ENCODE peak calls at places on chromosome 7, in nine cellular contexts. X is tibial nerve, Q is pancreas, F is lower lobe of right lung, H is heart left ventricle, U is gastrocnemius medialis, O is SK-N-SH, L is thoracic aorta, E is GM23338. G is an unnamed sample.

GRCh38 chr7:151735854-151736402 is 141.0 kb downstream of the PRKAG2 start:
- DNase-seq in X (no peak), Q (no peak), F (no peak), H (peak; percentile 61), U (no peak), O (no peak), L (no peak), E (peak; percentile 48), G (no peak)

GRCh38 chr7:37151741-37152413 is 296.8 kb downstream of the ELMO1 start:
- DNase-seq in X (no peak), Q (peak; percentile 48), F (no peak), H (no peak), U (no peak), O (no peak), L (no peak), E (no peak), G (no peak)

GRCh38 chr7:1705339-1705738 is 35.3 kb downstream of the ELFN1 start:
- DNase-seq in X (no peak), Q (no peak), F (no peak), H (no peak), U (no peak), O (peak; percentile 38), L (no peak), E (no peak), G (no peak)

GRCh38 chr7:2255145-2256139 is 13.4 kb downstream of the NUDT1 start:
- DNase-seq in X (no peak), Q (no peak), F (no peak), H (no peak), U (no peak), O (peak; percentile 33), L (no peak), E (no peak), G (no peak)

GRCh38 chr7:106499897-106500296 is 161.1 kb downstream of the CCDC71L start:
- DNase-seq in X (no peak), Q (no peak), F (no peak), H (no peak), U (no peak), O (no peak), L (no peak), E (no peak), G (no peak)

GRCh38 chr7:29457565-29457971 is 106.1 kb upstream of the PRR15 start:
- DNase-seq in X (no peak), Q (no peak), F (no peak), H (no peak), U (no peak), O (no peak), L (no peak), E (no peak), G (no peak)

GRCh38 chr7:121545418-121545817 is 149.3 kb upstream of the FAM3C start:
- DNase-seq in X (no peak), Q (no peak), F (no peak), H (no peak), U (no peak), O (no peak), L (no peak), E (no peak), G (no peak)

GRCh38 chr7:142338633-142339501 is 81.0 kb upstream of the PRSS58 start:
- DNase-seq in X (peak; percentile 31), Q (no peak), F (no peak), H (no peak), U (no peak), O (no peak), L (no peak), E (peak; percentile 86), G (no peak)

GRCh38 chr7:136853654-136854053 is 14.8 kb upstream of the CHRM2 start:
- DNase-seq in X (no peak), Q (no peak), F (no peak), H (no peak), U (no peak), O (no peak), L (no peak), E (no peak), G (no peak)

GRCh38 chr7:70472580-70473239 is 659.2 kb upstream of the GALNT17 start:
- DNase-seq in X (no peak), Q (no peak), F (no peak), H (no peak), U (no peak), O (peak; percentile 58), L (no peak), E (no peak), G (no peak)

GRCh38 chr7:129188372-129188891 is at the start of gene SMO:
- DNase-seq in X (no peak), Q (peak; percentile 46), F (no peak), H (peak; percentile 80), U (no peak), O (peak; percentile 96), L (no peak), E (peak; percentile 96), G (no peak)

GRCh38 chr7:106243893-106244292 is 40.9 kb downstream of the NAMPT start:
- DNase-seq in X (no peak), Q (no peak), F (no peak), H (no peak), U (no peak), O (no peak), L (no peak), E (no peak), G (no peak)

GRCh38 chr7:46610746-46611145 is 689.7 kb upstream of the IGFBP3 start:
- DNase-seq in X (no peak), Q (no peak), F (no peak), H (no peak), U (no peak), O (no peak), L (no peak), E (no peak), G (no peak)

DNA sequence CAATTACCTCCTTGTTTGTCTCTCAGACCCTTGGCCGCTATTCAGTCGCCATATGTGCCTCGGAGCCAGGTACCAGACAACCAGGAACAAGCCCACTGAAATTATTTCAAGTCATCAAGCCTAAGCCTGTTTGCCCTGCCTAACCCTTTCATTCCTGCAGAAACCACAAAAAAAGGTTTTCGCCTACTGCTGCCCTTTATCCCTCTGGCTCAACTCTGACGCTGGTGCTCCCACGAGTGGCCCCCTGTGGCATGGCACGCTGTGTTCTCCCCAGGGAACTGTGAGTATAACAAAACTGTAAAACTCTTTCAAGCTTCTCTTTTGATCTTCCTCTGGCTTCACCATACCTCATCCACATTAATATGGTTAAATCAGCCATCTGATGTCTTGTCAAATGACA is 215.7 kb upstream of the CDC14C start:
- DNase-seq in X (no peak), Q (no peak), F (no peak), H (no peak), U (no peak), O (no peak), L (no peak), E (peak; percentile 27), G (no peak)
- H3K27ac ChIP-seq in X (no peak overlapping the region), Q (no peak overlapping the region), F (no peak overlapping the region), H (no peak overlapping the region), U (no peak overlapping the region), O (no peak overlapping the region), L (no peak overlapping the region), E (no peak overlapping the region), G (no peak overlapping the region)

DNA sequence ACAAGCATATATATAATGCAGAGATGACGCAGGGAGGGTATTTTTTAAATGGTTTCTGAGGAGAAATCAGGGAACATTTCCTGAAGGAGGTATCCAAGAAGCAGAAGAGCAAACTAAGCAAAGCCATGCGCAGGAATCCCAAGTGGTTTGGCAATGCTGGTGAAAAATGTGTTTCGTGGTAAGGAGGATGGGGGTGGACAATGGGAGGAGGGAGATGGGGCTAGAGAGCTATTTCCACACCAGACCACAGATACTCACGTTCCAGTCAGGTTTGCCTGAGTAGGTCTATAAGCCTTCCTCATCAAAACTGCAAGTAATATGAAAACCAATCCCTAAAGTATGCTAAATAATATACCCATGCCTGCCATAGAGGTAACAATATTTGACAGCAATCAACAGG is 223.7 kb upstream of the MKLN1 start:
- DNase-seq in X (no peak), Q (no peak), F (no peak), H (no peak), U (no peak), O (no peak), L (no peak), E (no peak), G (peak; percentile 16)
- H3K4me3 ChIP-seq in X (peak overlapping the region; percentile 44), Q (no peak overlapping the region), F (peak overlapping the region; percentile 70), H (peak overlapping the region; percentile 87), U (peak overlapping the region; percentile 93), O (no peak overlapping the region), L (peak overlapping the region; percentile 75), E (no peak overlapping the region), G (peak overlapping the region; percentile 8)

DNA sequence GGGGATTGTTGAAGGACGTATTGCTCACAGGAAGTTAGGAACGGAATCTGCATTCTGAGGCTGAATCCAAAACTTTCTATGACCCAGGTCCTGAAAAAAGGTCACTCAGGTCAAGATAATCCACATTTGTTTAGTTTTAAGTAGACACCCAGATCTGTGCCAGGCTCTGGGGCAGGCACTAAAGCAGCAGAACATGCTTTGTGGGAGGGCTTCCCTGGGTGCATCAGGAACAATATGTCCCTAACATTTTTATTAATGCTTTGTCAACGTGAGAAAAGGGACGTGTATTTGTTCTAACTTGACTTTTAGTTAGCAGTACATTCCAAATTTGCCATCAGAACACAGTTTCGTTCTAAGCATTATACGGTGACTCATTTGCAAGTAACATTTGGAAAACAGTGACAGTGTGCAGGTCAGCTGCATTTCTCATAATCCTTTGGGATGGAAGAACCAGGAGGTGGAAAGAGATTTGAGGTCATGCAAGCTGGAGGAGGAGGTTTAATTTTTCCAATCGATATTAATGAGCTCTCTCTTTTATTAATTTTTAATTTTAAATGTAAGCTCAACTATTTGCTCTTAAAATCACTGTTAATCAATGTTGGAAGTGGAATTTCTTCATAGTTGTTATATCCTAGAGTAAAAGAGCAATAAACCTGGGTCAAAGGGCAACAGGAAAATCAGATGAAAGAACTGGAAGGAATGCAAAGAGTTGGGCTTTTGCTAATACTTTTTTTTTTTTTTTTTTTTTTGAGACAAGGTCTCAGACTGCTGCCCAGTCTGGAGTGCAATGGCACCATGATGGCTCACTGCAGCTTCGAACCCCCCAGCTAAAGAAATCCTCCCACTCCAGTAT is 35.0 kb downstream of the TAS2R41 start:
- DNase-seq in X (no peak), Q (no peak), F (no peak), H (no peak), U (no peak), O (no peak), L (no peak), E (no peak), G (no peak)
- H3K27ac ChIP-seq in X (no peak overlapping the region), Q (no peak overlapping the region), F (no peak overlapping the region), H (no peak overlapping the region), U (no peak overlapping the region), O (peak overlapping the region; percentile 36), L (no peak overlapping the region), E (no peak overlapping the region), G (no peak overlapping the region)

DNA sequence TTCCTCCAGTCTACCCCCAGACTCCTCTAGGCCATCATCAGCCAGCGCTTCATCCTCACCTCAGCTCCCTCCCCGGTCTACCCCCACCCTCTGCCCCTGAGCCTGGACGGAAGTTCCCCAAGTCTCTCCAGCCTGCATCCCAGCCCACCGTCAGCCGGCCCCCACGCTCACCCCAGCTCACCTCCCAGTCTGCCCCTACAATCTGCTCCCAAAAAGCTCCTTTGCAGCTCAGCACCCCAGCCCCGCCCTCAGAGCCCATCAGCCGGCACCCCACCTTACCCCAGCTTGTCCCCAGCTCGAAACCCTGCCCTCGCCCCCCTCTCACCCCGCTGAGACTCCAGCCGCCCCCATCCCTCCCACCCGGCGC is 322 bp upstream of the RAMP3 start:
- DNase-seq in X (no peak), Q (no peak), F (no peak), H (no peak), U (no peak), O (no peak), L (no peak), E (peak; percentile 37), G (no peak)
- H3K4me3 ChIP-seq in X (no peak overlapping the region), Q (no peak overlapping the region), F (peak overlapping the region; percentile 59), H (peak overlapping the region; percentile 72), U (peak overlapping the region; percentile 52), O (peak overlapping the region; percentile 35), L (no peak overlapping the region), E (peak overlapping the region; percentile 72), G (no peak overlapping the region)

GRCh38 chr7:7566651-7567611 is at the start of gene MIOS:
- DNase-seq in X (peak; percentile 59), Q (peak; percentile 90), F (peak; percentile 93), H (peak; percentile 95), U (peak; percentile 89), O (peak; percentile 100), L (peak; percentile 33), E (peak; percentile 82), G (peak; percentile 78)
- H3K27ac ChIP-seq in X (peak within 1 kb of the TSS; percentile 81), Q (peak within 1 kb of the TSS; percentile 98), F (peak within 1 kb of the TSS; percentile 90), H (peak within 1 kb of the TSS; percentile 95), U (peak within 1 kb of the TSS; percentile 98), O (peak within 1 kb of the TSS; percentile 92), L (peak within 1 kb of the TSS; percentile 87), E (peak within 1 kb of the TSS; percentile 78), G (peak within 1 kb of the TSS; percentile 77)